ENCODE peak calls at places on chromosomes 12 and 14, in eight cellular contexts. E, X, T, R, K, N, M and F are unnamed samples. For H3K9me3, the result is how much of the 10 kb centered on the place peaks cover.

GRCh38 chr12:103924761-103925641 is 5.2 kb upstream of the HSP90B1 start:
- DNase-seq in T (no peak), K (peak), R (peak), E (no peak), X (no peak), N (no peak), M (peak), F (no peak)

GRCh38 chr12:67280088-67280487 is 10.9 kb downstream of the CAND1 start:
- DNase-seq in K (no peak), E (no peak), X (no peak), N (no peak), T (no peak), R (no peak), M (no peak), F (no peak)

GRCh38 chr12:118544569-118544968 is 168.2 kb downstream of the SUDS3 start:
- DNase-seq in R (no peak), N (no peak), T (no peak), K (peak), E (no peak), M (peak), X (no peak), F (peak)

GRCh38 chr12:124721501-124722154 is 142.0 kb downstream of the SCARB1 start:
- DNase-seq in M (no peak), T (no peak), N (no peak), X (no peak), E (no peak), K (peak), R (no peak), F (no peak)

GRCh38 chr12:54736549-54736948 is 88.4 kb upstream of the DCD start:
- DNase-seq in M (no peak), X (no peak), N (no peak), K (no peak), R (no peak), T (no peak), E (no peak), F (no peak)

GRCh38 chr14:102898776-102899515 is 23.5 kb upstream of the AMN start:
- DNase-seq in R (no peak), M (no peak), X (no peak), K (no peak), N (no peak), T (no peak), E (no peak), F (no peak)

GRCh38 chr14:64095620-64096019 is 198.6 kb downstream of the ESR2 start:
- DNase-seq in N (no peak), X (no peak), E (no peak), R (peak), T (no peak), M (peak), K (peak), F (no peak)

GRCh38 chr14:53879022-53879686 is 77.5 kb downstream of the BMP4 start:
- DNase-seq in N (no peak), R (no peak), E (no peak), M (no peak), X (no peak), T (no peak), K (no peak), F (no peak)

GRCh38 chr12:114673169-114673833 is 10.7 kb downstream of the TBX3 start:
- DNase-seq in M (peak), K (peak), N (no peak), E (no peak), T (peak), R (peak), X (peak), F (peak)

GRCh38 chr12:55847603-55848329 is 5.0 kb upstream of the MMP19 start:
- DNase-seq in N (peak), M (peak), E (no peak), T (peak), X (peak), K (peak), R (peak), F (peak)

GRCh38 chr12:38113991-38114390 is 202.6 kb upstream of the ALG10B start:
- DNase-seq in R (no peak), X (no peak), K (no peak), E (no peak), T (no peak), N (no peak), M (no peak), F (no peak)

DNA sequence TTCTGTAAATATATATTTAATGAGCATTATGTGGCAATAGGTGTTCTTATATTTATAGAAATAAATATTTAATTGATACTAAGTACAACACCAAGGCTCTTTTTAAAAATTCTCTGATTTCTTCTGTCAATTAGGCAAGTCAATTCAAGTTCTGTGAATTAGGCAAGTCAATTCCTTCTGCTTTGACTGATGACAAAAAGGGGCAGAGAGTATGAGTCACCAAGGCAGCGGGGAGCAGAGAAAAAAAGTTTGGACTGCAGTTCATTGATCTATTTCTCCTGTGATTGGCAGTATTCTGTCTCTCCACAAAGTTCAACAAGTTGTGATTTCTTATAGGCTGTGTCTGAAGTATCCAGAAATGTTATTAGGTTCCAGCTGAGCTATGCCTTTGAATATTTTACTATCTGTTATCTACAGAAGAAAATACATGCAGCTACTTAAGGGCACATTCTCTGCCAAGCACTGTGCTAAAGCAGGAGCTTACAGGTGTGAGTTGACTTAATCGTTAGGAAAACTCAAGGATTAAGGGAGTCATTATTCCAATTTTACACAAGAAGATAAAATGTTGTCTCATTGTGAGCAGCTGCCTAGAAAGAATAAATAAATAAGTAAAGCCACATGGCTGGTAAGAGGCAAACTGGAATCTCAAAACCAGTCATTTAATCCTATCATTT is 206.4 kb upstream of the ALG10B start:
- DNase-seq in X (no peak), R (no peak), N (no peak), K (no peak), T (no peak), M (peak), E (no peak), F (no peak)
- H3K9me3 ChIP-seq in X (under half), R (under half), N (under half), K (under half), T (under half), M (under half), E (under half), F (under half)

GRCh38 chr14:56918849-56919574 is 108.7 kb upstream of the OTX2 start:
- DNase-seq in R (no peak), M (no peak), K (no peak), X (no peak), E (no peak), N (no peak), T (no peak), F (no peak)
- H3K4me3 ChIP-seq in R (no peak), M (no peak), K (no peak), X (no peak), E (no peak), N (no peak), T (no peak), F (no peak)

GRCh38 chr14:44889600-44890479 is 71.9 kb downstream of the KLHL28 start:
- DNase-seq in N (no peak), K (no peak), R (no peak), X (no peak), M (no peak), T (no peak), E (no peak), F (no peak)

GRCh38 chr14:44886860-44887595 is 74.7 kb downstream of the KLHL28 start:
- DNase-seq in M (no peak), R (no peak), K (no peak), T (no peak), N (no peak), X (no peak), E (no peak), F (no peak)

GRCh38 chr14:44893535-44893934 is 68.2 kb downstream of the KLHL28 start:
- DNase-seq in X (no peak), K (no peak), N (no peak), M (no peak), E (no peak), R (no peak), T (no peak), F (no peak)

GRCh38 chr14:44887596-44887955 is 74.2 kb downstream of the KLHL28 start:
- DNase-seq in X (no peak), N (no peak), E (no peak), T (no peak), M (no peak), K (no peak), R (no peak), F (no peak)
- H3K9me3 ChIP-seq in X (under half), N (under half), E (under half), T (under half), M (under half), K (under half), R (under half), F (under half)

DNA sequence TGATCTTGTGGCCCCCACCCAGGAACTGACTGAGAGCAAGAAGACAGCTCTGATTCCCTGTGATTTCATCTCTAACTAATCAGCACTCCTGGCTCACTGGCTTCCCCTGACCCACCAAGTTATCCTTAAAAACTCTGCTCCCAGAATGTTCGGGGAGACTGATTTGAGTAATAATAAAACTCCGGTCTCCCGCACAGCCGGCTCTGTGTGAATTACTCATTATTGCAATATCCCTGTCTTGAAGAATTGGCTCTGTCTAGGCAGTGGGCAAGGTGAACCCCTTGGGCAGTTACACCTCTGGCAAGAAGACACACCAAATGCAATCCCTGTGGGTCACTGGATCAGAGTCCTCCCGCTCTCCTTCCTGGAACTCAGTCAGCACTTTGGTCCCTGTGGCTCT is 21.3 kb downstream of the SLC7A7 start:
- DNase-seq in N (no peak), M (no peak), R (no peak), T (no peak), E (no peak), K (no peak), X (no peak), F (no peak)
- H3K4me3 ChIP-seq in N (no peak), M (no peak), R (no peak), T (no peak), E (no peak), K (no peak), X (no peak), F (no peak)

GRCh38 chr12:73817161-73817560 is 720.5 kb upstream of the ATXN7L3B start:
- DNase-seq in K (no peak), X (no peak), M (no peak), R (no peak), E (no peak), N (no peak), T (no peak), F (no peak)

DNA sequence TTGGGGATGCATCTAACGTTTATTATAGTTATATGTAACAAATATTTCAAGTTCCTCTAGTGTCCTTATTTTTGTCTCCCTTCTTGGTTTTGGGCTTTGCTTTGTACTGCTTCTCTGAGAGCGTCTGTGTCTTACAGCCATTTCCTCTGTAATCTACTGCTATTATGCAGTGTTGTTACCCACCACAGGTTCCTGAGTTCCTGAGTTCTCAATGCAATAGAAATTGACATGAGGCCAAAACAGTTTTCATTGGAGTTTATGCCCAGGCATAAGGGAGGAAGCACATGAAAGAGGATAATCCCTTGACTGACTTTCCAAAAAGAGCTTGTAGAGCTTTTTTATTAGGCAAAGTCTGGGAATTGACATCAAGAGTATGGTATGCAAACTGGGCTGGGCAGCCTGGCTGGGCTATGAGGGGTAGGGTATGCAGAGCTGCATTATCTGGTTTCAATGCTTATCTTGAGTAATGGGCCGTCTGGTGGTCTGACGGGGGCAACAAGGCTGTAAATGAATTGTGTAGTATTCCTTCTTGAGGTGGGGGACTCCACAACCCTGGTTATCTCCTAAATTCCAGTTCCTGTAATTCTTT is 722.5 kb upstream of the ATXN7L3B start:
- DNase-seq in X (no peak), T (no peak), M (no peak), E (no peak), K (no peak), R (no peak), N (no peak), F (no peak)
- H3K9me3 ChIP-seq in X (under half), T (under half), M (under half), E (under half), K (under half), R (under half), N (under half), F (under half)

DNA sequence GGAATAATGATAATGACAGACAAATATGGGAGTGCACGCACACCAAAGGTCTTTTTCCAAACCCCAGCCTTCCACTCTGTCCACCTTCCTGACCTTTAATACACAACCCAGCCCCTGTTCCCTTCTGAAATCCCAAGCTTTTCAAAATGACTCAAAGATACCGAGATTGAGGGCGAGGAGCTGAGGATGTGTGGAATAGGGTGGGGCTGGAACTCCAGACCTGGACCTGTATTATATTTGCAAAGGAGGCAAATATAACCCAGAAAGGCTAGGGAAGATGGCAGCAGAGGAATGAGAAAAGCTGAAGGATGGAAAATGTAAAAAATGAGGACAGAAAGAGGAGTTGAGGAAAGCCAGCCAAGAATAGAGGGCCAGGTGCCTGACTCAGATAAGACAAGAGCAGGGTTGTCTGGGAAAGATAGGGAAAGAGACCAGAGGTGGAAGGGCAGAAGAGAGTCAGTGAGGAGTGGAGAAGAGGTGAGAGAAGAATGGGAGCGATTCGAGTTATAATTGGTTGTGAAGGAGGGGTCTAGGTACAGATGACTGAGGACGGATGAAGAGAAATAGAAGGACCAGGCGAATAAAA is 1.0 kb upstream of the PTMS start:
- DNase-seq in X (no peak), R (peak), K (no peak), N (no peak), T (no peak), M (peak), E (no peak), F (no peak)
- H3K4me3 ChIP-seq in X (peak), R (peak), K (peak), N (peak), T (peak), M (peak), E (no peak), F (no peak)

GRCh38 chr12:76864791-76865400 is 13.9 kb downstream of the CSRP2 start:
- DNase-seq in N (no peak), M (no peak), T (no peak), E (no peak), X (no peak), R (peak), K (peak), F (no peak)

GRCh38 chr12:76866146-76866545 is 12.7 kb downstream of the CSRP2 start:
- DNase-seq in K (no peak), R (no peak), E (no peak), T (no peak), N (no peak), M (no peak), X (no peak), F (no peak)

GRCh38 chr12:76863811-76864210 is 15.0 kb downstream of the CSRP2 start:
- DNase-seq in N (no peak), T (no peak), E (no peak), X (no peak), K (peak), R (peak), M (no peak), F (no peak)

GRCh38 chr12:76860301-76860700 is 18.5 kb downstream of the CSRP2 start:
- DNase-seq in K (no peak), R (no peak), T (no peak), X (no peak), N (no peak), E (no peak), M (no peak), F (no peak)

GRCh38 chr12:76863005-76863670 is 15.7 kb downstream of the CSRP2 start:
- DNase-seq in K (peak), X (no peak), T (no peak), N (no peak), R (peak), M (no peak), E (no peak), F (no peak)
- H3K9me3 ChIP-seq in K (under half), X (under half), T (under half), N (under half), R (under half), M (under half), E (under half), F (under half)